ENCODE peak calls at places on chromosomes 11 and 22, in six cellular contexts. T, E, X, U, B and V are unnamed samples.

GRCh38 chr11:130178992-130179391 is 19.4 kb downstream of the ST14 start:
- DNase-seq in T (no peak), E (no peak), B (no peak), U (no peak), X (no peak), V (no peak)

GRCh38 chr11:60763692-60764369 is 7.2 kb downstream of the MS4A15 start:
- DNase-seq in E (no peak), B (no peak), U (no peak), X (no peak), T (no peak), V (no peak)

GRCh38 chr11:57761301-57762234 is at the start of gene CTNND1:
- DNase-seq in E (peak), X (peak), T (no peak), U (peak), B (no peak), V (peak)

GRCh38 chr22:50148166-50148500 is 22.4 kb upstream of the PANX2 start:
- DNase-seq in B (no peak), U (no peak), X (no peak), T (no peak), E (no peak), V (no peak)

GRCh38 chr11:21402274-21402673 is 732.9 kb downstream of the NELL1 start:
- DNase-seq in B (no peak), T (no peak), X (no peak), E (no peak), U (no peak), V (no peak)

GRCh38 chr11:7499046-7499445 is 13.7 kb downstream of the OLFML1 start:
- DNase-seq in T (no peak), X (no peak), U (no peak), E (no peak), B (no peak), V (no peak)

GRCh38 chr22:37472418-37473006 is 13.7 kb downstream of the MFNG start:
- DNase-seq in E (no peak), X (no peak), B (peak), T (no peak), U (no peak), V (peak)

GRCh38 chr11:74755395-74755995 is 6.8 kb downstream of the RNF169 start:
- DNase-seq in T (no peak), X (no peak), U (no peak), E (no peak), B (no peak), V (no peak)

GRCh38 chr22:46979506-46979905 is 217.1 kb downstream of the TBC1D22A start:
- DNase-seq in X (no peak), E (peak), B (no peak), U (no peak), T (no peak), V (no peak)

GRCh38 chr11:85718991-85719807 is 33.2 kb upstream of the CCDC89 start:
- DNase-seq in B (no peak), U (peak), X (peak), E (peak), T (no peak), V (peak)

GRCh38 chr11:86484164-86484794 is 109.6 kb downstream of the CCDC81 start:
- DNase-seq in X (peak), T (no peak), E (peak), B (no peak), U (no peak), V (peak)

GRCh38 chr11:31820438-31820818 is 9.3 kb upstream of the PAX6 start:
- DNase-seq in X (no peak), B (no peak), E (no peak), T (no peak), U (no peak), V (no peak)

GRCh38 chr11:41237386-41237785 is 222.1 kb downstream of the LRRC4C start:
- DNase-seq in X (no peak), U (no peak), B (no peak), T (no peak), E (no peak), V (no peak)

GRCh38 chr11:74255741-74256369 is 55.6 kb downstream of the P4HA3 start:
- DNase-seq in T (peak), U (no peak), X (peak), E (no peak), B (peak), V (peak)

GRCh38 chr11:15888596-15889345 is 467.6 kb downstream of the SOX6 start:
- DNase-seq in B (no peak), X (no peak), U (no peak), T (no peak), E (no peak), V (no peak)

GRCh38 chr11:78564037-78564888 is 10.4 kb downstream of the NARS2 start:
- DNase-seq in B (peak), X (peak), U (no peak), T (peak), E (no peak), V (peak)

GRCh38 chr11:102724904-102725515 is at the start of gene MMP8:
- DNase-seq in T (no peak), E (no peak), U (no peak), B (no peak), X (no peak), V (no peak)

GRCh38 chr11:118148877-118149276 is 3.7 kb downstream of the SCN4B start:
- DNase-seq in E (no peak), U (no peak), B (no peak), T (no peak), X (no peak), V (no peak)

GRCh38 chr11:67300256-67300755 is 3.0 kb upstream of the SSH3 start:
- DNase-seq in B (no peak), E (no peak), U (no peak), T (no peak), X (no peak), V (no peak)

GRCh38 chr11:7245341-7245740 is 6.4 kb upstream of the SYT9 start:
- DNase-seq in U (no peak), B (no peak), X (no peak), E (no peak), T (no peak), V (no peak)

GRCh38 chr22:32202161-32202538 is 2.7 kb downstream of the RFPL2 start:
- DNase-seq in T (no peak), X (no peak), U (no peak), B (no peak), E (no peak), V (no peak)
- H3K27ac ChIP-seq in T (no peak), X (peak), U (no peak), B (no peak), E (no peak), V (no peak)

GRCh38 chr22:39245130-39246039 is 603 bp upstream of the PDGFB start:
- DNase-seq in B (no peak), T (no peak), E (no peak), U (peak), X (no peak), V (no peak)
- H3K27ac ChIP-seq in B (no peak), T (no peak), E (peak), U (peak), X (no peak), V (no peak)

GRCh38 chr22:23834406-23834805 is 4.4 kb downstream of the DERL3 start:
- DNase-seq in T (no peak), U (no peak), E (peak), X (no peak), B (no peak), V (no peak)
- H3K27ac ChIP-seq in T (no peak), U (peak), E (no peak), X (no peak), B (no peak), V (peak)

GRCh38 chr11:113274708-113275582 is 39.4 kb upstream of the TTC12 start:
- DNase-seq in B (no peak), T (no peak), U (no peak), X (no peak), E (no peak), V (peak)
- H3K27ac ChIP-seq in B (no peak), T (no peak), U (peak), X (no peak), E (no peak), V (no peak)

DNA sequence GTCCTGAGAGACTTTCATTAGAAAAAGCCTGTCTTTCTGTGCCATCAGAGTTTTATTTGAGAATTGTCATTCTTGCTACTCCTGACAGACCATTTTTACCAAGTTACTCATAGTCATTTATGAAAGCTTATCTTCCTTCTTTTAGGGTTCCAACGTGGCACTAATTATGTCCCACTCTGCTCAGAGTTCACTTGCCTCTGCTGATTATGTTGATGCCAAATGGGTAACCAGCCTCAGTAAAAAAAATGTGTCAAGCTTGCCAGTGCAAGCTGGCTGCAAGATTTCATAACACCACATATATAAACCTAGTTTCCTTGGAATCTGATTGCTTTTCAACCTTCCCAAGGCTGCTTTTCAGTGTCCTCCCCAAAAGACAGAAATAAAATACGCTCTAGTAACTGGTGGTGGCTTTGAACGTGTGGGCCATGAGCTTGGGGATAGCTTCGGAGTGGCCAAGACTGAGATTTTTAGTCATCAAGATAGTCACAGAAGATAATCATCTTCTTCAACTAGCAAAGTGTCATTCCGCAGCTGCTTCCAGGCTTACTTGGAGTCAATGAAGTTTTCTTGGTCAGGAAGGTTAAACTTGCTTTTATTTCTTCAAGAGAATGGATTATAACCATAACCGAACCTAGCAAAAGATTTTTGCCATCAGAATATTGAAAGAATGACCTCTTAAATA is 29.5 kb upstream of the APOA1 start:
- DNase-seq in E (no peak), U (no peak), B (no peak), T (no peak), X (no peak), V (no peak)
- H3K27ac ChIP-seq in E (no peak), U (no peak), B (no peak), T (no peak), X (no peak), V (no peak)